ENCODE peak calls at places on chromosomes 7 and 10, in five cellular contexts. G, A, I, V and K are unnamed samples. For H3K4me1, the result is how much of the 10 kb centered on the place peaks cover.

GRCh38 chr10:54797636-54798395 is 3.2 kb downstream of the PCDH15 start:
- DNase-seq in G (peak), A (no peak), I (peak), V (no peak), K (no peak)

GRCh38 chr10:128152741-128153583 is 26.7 kb upstream of the MKI67 start:
- DNase-seq in G (no peak), A (no peak), I (no peak), V (no peak), K (no peak)

GRCh38 chr7:4080013-4080412 is 602.1 kb upstream of the FOXK1 start:
- DNase-seq in G (no peak), A (no peak), I (no peak), V (no peak), K (no peak)

GRCh38 chr7:36487756-36488336 is 98.2 kb downstream of the ANLN start:
- DNase-seq in G (peak), A (peak), I (peak), V (no peak), K (no peak)

GRCh38 chr10:2351566-2351965 is 614.2 kb upstream of the ADARB2 start:
- DNase-seq in G (no peak), A (no peak), I (no peak), V (no peak), K (no peak)

GRCh38 chr10:124733566-124734245 is 10.5 kb downstream of the FAM53B start:
- DNase-seq in G (no peak), A (no peak), I (no peak), V (no peak), K (no peak)

GRCh38 chr10:51302316-51302715 is 228.0 kb downstream of the PRKG1 start:
- DNase-seq in G (peak), A (no peak), I (no peak), V (no peak), K (no peak)

GRCh38 chr7:108611268-108611667 is 41.6 kb downstream of the DNAJB9 start:
- DNase-seq in G (no peak), A (no peak), I (no peak), V (no peak), K (no peak)

GRCh38 chr10:94093286-94093905 is 99.7 kb downstream of the PLCE1 start:
- DNase-seq in G (peak), A (no peak), I (peak), V (no peak), K (no peak)

GRCh38 chr7:26155531-26156375 is 3.8 kb downstream of the NFE2L3 start:
- DNase-seq in G (peak), A (no peak), I (peak), V (no peak), K (no peak)

GRCh38 chr10:48287417-48288391 is 13.2 kb upstream of the FRMPD2 start:
- DNase-seq in G (no peak), A (no peak), I (no peak), V (peak), K (no peak)

GRCh38 chr10:45160266-45160665 is 155.1 kb downstream of the OR13A1 start:
- DNase-seq in G (peak), A (no peak), I (peak), V (no peak), K (no peak)

GRCh38 chr10:54402576-54402975 is 398.5 kb downstream of the PCDH15 start:
- DNase-seq in G (peak), A (no peak), I (peak), V (no peak), K (no peak)

GRCh38 chr10:111098679-111099437 is 22.0 kb downstream of the ADRA2A start:
- DNase-seq in G (peak), A (no peak), I (no peak), V (no peak), K (no peak)

GRCh38 chr10:20396168-20396567 is 500.9 kb downstream of the NEBL start:
- DNase-seq in G (no peak), A (no peak), I (no peak), V (no peak), K (no peak)

GRCh38 chr7:15848362-15848761 is 161.9 kb upstream of the MEOX2 start:
- DNase-seq in G (peak), A (no peak), I (peak), V (no peak), K (no peak)

GRCh38 chr7:17486835-17487234 is 188.4 kb downstream of the AHR start:
- DNase-seq in G (no peak), A (no peak), I (no peak), V (no peak), K (no peak)

GRCh38 chr7:106104861-106105260 is 7.3 kb downstream of the SYPL1 start:
- DNase-seq in G (no peak), A (no peak), I (no peak), V (no peak), K (no peak)

GRCh38 chr7:44897299-44897698 is 12.0 kb upstream of the PURB start:
- DNase-seq in G (no peak), A (no peak), I (peak), V (no peak), K (no peak)

GRCh38 chr10:75143353-75143752 is 31.9 kb downstream of the SAMD8 start:
- DNase-seq in G (peak), A (no peak), I (peak), V (no peak), K (no peak)

GRCh38 chr7:142181211-142181610 is 69.7 kb downstream of the MGAM2 start:
- DNase-seq in G (no peak), A (no peak), I (no peak), V (no peak), K (no peak)

GRCh38 chr10:50362547-50363125 is 111.3 kb upstream of the ASAH2 start:
- DNase-seq in G (peak), A (no peak), I (no peak), V (no peak), K (no peak)

GRCh38 chr10:11424456-11425287 is 186.8 kb downstream of the USP6NL start:
- DNase-seq in G (peak), A (no peak), I (peak), V (peak), K (no peak)

GRCh38 chr7:158812684-158813083 is 16.6 kb downstream of the ESYT2 start:
- DNase-seq in G (no peak), A (peak), I (no peak), V (no peak), K (peak)

GRCh38 chr7:121267612-121268011 is 61.2 kb upstream of the WNT16 start:
- DNase-seq in G (no peak), A (no peak), I (peak), V (no peak), K (no peak)
- H3K4me1 ChIP-seq in G (under half), A (under half), I (under half), V (under half), K (under half)

DNA sequence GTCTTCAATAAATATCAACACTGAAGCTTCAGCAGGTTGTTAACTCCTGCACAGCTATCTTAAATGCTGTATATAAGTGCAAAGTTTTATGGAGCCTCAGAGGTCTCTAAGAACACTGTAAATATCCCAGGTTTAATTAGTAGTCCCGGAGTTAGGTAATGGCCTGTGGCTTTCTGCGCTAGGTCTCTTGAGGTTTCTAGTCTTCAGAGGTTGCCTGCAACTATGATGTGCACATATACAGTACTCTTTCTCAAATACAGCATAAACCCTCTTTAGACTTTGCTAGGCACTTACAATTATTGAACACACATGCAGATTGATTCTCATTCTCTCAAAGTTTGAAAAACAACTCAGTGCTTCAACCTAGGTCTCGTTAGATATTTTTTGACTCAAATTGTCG is 2.3 kb downstream of the KLLN start:
- DNase-seq in G (no peak), A (no peak), I (no peak), V (no peak), K (no peak)
- H3K4me3 ChIP-seq in G (peak), A (no peak), I (peak), V (peak), K (no peak)

GRCh38 chr7:130902755-130903357 is 168.8 kb upstream of the KLF14 start:
- DNase-seq in G (no peak), A (peak), I (no peak), V (no peak), K (no peak)
- H3K4me1 ChIP-seq in G (half or more), A (half or more), I (under half), V (half or more), K (under half)

DNA sequence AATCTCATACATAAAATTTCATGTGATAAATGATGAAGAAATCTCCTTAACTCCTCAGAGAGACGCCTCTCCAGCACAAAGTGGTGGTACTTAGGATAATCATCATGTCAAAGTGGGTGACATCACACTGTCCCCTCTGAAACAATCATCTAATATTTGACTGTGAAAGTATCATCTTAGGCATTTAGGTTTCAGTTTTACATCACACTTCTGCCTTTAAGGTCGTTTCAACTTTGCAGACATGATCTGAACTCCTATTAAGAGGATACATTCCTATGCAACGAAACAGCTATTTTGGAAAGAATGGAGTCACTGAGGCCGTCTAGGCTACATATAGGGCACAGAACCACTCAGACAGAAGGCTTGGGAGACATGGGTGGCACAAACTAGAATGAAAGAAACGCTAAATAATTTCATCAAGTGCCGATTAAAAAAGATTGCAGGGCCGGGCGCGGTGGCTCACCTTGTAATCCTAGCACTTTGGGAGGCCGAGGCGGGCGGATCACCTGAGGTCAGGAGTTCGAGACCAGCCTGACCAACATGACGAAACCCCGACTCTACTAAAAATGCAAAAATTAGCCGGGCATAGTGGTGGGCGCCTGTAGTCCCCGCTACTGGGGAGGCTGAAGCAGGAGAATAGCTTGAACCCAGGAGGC is 2.0 kb downstream of the VOPP1 start:
- DNase-seq in G (peak), A (no peak), I (no peak), V (no peak), K (no peak)
- H3K4me3 ChIP-seq in G (peak), A (peak), I (no peak), V (peak), K (peak)

GRCh38 chr10:95290446-95290800 is 380 bp downstream of the PDLIM1 start:
- DNase-seq in G (peak), A (no peak), I (no peak), V (no peak), K (no peak)
- H3K4me1 ChIP-seq in G (under half), A (under half), I (under half), V (half or more), K (under half)

GRCh38 chr10:500876-501275 is 188.6 kb downstream of the DIP2C start:
- DNase-seq in G (peak), A (no peak), I (peak), V (peak), K (no peak)

GRCh38 chr10:497898-498451 is 191.5 kb downstream of the DIP2C start:
- DNase-seq in G (no peak), A (no peak), I (no peak), V (no peak), K (no peak)

GRCh38 chr10:501596-501995 is 187.9 kb downstream of the DIP2C start:
- DNase-seq in G (no peak), A (no peak), I (peak), V (peak), K (no peak)

GRCh38 chr10:498760-499435 is 190.6 kb downstream of the DIP2C start:
- DNase-seq in G (no peak), A (no peak), I (peak), V (peak), K (no peak)

GRCh38 chr10:499991-500390 is 189.5 kb downstream of the DIP2C start:
- DNase-seq in G (no peak), A (no peak), I (no peak), V (peak), K (no peak)
- H3K4me3 ChIP-seq in G (no peak), A (no peak), I (no peak), V (no peak), K (no peak)

DNA sequence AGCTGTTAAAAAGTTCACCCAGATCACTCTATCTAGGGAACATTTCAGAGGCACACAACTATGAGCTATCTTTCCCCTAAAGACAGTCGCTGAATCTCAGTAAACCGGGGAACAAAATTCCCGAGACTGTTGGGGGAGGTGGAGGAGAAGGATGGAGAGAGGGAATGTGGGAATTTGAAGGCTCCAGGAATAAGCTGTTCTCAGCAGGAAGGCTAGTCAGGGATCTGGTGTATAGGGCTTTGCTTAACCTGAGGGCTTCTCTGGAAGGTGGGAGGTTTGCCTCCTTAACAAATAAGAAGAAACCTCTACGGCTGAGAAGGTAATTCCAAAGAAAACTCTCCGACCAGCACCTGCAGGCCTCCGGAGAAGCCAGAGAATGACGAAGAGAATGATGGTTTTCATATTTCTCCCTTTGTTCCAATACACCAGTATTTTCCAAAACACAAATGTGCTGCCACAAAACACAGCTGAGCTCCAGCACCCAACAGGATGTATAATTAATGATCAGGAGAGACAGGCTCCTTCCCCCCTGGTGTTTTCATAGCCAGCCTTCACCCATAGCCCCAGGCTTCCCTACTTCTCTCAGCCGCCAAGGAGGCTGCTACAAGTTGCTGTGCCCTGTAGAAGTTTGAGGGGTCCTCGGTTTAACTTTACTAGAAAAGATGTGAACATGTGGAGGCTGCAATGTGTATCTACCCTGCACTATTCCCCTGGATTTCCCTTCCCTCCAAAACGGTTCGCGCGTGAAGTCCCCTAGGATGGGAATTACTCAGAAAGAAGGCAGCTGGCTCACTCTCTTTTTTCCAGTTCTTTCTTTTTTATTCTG is 2.0 kb downstream of the KCNMA1 start:
- DNase-seq in G (no peak), A (no peak), I (no peak), V (no peak), K (no peak)
- H3K4me1 ChIP-seq in G (under half), A (under half), I (under half), V (under half), K (under half)

GRCh38 chr10:36446873-36447272 is 678.5 kb upstream of the ANKRD30A start:
- DNase-seq in G (no peak), A (no peak), I (peak), V (no peak), K (no peak)

GRCh38 chr10:36448760-36449681 is 676.4 kb upstream of the ANKRD30A start:
- DNase-seq in G (no peak), A (no peak), I (peak), V (no peak), K (no peak)

GRCh38 chr10:36451391-36451790 is 674.0 kb upstream of the ANKRD30A start:
- DNase-seq in G (peak), A (no peak), I (no peak), V (no peak), K (no peak)

GRCh38 chr10:36452851-36453250 is 672.5 kb upstream of the ANKRD30A start:
- DNase-seq in G (no peak), A (no peak), I (no peak), V (no peak), K (no peak)

GRCh38 chr10:36450385-36450784 is 675.0 kb upstream of the ANKRD30A start:
- DNase-seq in G (peak), A (no peak), I (peak), V (no peak), K (no peak)
- H3K4me3 ChIP-seq in G (peak), A (no peak), I (no peak), V (no peak), K (no peak)

GRCh38 chr7:116579322-116579721 is 54.5 kb downstream of the CAV1 start:
- DNase-seq in G (no peak), A (no peak), I (no peak), V (no peak), K (no peak)
- H3K4me1 ChIP-seq in G (half or more), A (under half), I (under half), V (under half), K (under half)

DNA sequence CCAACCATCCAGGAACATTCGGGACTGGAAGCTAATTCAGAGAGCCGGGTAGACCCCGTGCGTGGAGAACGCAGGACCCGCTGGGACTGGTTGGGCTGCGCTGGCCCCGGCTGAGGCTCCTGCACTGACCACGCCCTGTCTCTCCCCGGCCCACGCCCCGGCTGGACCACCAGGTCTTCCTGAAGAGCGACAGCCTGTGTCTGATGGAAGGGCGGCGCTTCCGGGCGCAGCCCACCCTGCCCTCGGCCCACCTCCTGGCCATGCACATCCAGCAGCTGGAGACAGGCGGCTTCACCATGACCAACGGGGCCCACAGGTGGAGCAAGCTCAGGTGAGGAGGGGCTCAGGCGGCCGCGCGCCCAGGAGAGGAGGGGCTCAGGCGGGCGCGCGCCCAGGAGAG is 10.2 kb upstream of the UTF1 start:
- DNase-seq in G (no peak), A (no peak), I (no peak), V (no peak), K (no peak)
- H3K4me3 ChIP-seq in G (no peak), A (no peak), I (no peak), V (no peak), K (no peak)